ENCODE peak calls at places on chromosomes 12 and 14, in nine cellular contexts. Z is aorta, N is hepatocyte, B is upper lobe of right lung, P is psoas muscle, Y is breast epithelium, W is tibial artery, M is GM06990, R is cardiac muscle cell. G is an unnamed sample.

GRCh38 chr12:1970331-1970900 is 33.8 kb downstream of the DCP1B start:
- DNase-seq in P (no peak), N (no peak), M (no peak), R (peak; percentile 36), Y (no peak), B (no peak), W (no peak), Z (no peak), G (no peak)

GRCh38 chr12:88638956-88639355 is 58.7 kb upstream of the KITLG start:
- DNase-seq in Y (no peak), M (no peak), B (no peak), R (peak; percentile 70), Z (no peak), W (no peak), N (no peak), P (no peak), G (no peak)

GRCh38 chr14:77052281-77053044 is 24.0 kb upstream of the IRF2BPL start:
- DNase-seq in Y (no peak), R (no peak), M (no peak), B (no peak), W (peak; percentile 84), N (no peak), Z (peak; percentile 51), P (peak; percentile 70), G (peak; percentile 47)

GRCh38 chr12:127964717-127965116 is 302.3 kb upstream of the TMEM132C start:
- DNase-seq in M (no peak), W (no peak), Z (no peak), R (no peak), N (no peak), Y (no peak), B (no peak), P (no peak), G (no peak)

GRCh38 chr14:92991536-92991935 is 68.6 kb downstream of the CHGA start:
- DNase-seq in B (no peak), Z (no peak), R (no peak), P (peak; percentile 22), N (no peak), W (no peak), M (no peak), Y (no peak), G (no peak)

GRCh38 chr12:111267171-111267570 is 101.7 kb downstream of the PHETA1 start:
- DNase-seq in Z (no peak), W (no peak), N (no peak), Y (no peak), R (no peak), P (no peak), M (no peak), B (no peak), G (no peak)

GRCh38 chr12:98126637-98127335 is 388.6 kb upstream of the TMPO start:
- DNase-seq in B (no peak), R (peak; percentile 4), Y (no peak), M (no peak), Z (no peak), W (no peak), P (no peak), N (peak; percentile 62), G (no peak)

GRCh38 chr12:69052613-69053408 is 119.8 kb upstream of the CPM start:
- DNase-seq in N (peak; percentile 52), B (no peak), W (no peak), Z (no peak), R (peak; percentile 78), P (no peak), Y (no peak), M (no peak), G (peak; percentile 13)

GRCh38 chr12:108768591-108769500 is 37.5 kb upstream of the CORO1C start:
- DNase-seq in B (peak; percentile 83), Y (no peak), P (no peak), N (peak; percentile 75), R (no peak), Z (peak; percentile 68), W (peak; percentile 74), M (peak; percentile 44), G (peak; percentile 91)

GRCh38 chr12:69059465-69060457 is 126.8 kb upstream of the CPM start:
- DNase-seq in B (no peak), Z (no peak), M (no peak), W (no peak), N (no peak), P (no peak), Y (no peak), R (peak; percentile 68), G (no peak)

GRCh38 chr12:106078358-106079025 is 60.3 kb downstream of the NUAK1 start:
- DNase-seq in B (no peak), N (no peak), Y (no peak), P (peak; percentile 92), M (no peak), Z (peak; percentile 85), W (peak; percentile 82), R (peak; percentile 54), G (no peak)

GRCh38 chr14:49314756-49315155 is 271.4 kb downstream of the RPS29 start:
- DNase-seq in P (no peak), Z (no peak), R (peak; percentile 34), W (no peak), N (no peak), Y (no peak), M (no peak), B (no peak), G (no peak)

GRCh38 chr12:55705802-55706402 is 1.8 kb downstream of the ITGA7 start:
- DNase-seq in M (no peak), B (no peak), P (peak; percentile 87), N (no peak), Y (no peak), W (no peak), Z (peak; percentile 44), R (no peak), G (peak; percentile 92)

GRCh38 chr14:60904381-60904780 is 76.5 kb downstream of the TRMT5 start:
- DNase-seq in B (no peak), N (no peak), R (no peak), Z (no peak), P (no peak), M (no peak), W (no peak), Y (no peak), G (no peak)

GRCh38 chr12:110741795-110742717 is 635 bp downstream of the PPP1CC start:
- DNase-seq in M (peak; percentile 13), Z (peak; percentile 67), R (peak; percentile 37), P (peak; percentile 71), Y (peak; percentile 57), W (no peak), B (no peak), N (peak; percentile 64), G (peak; percentile 71)

GRCh38 chr14:64137657-64138290 is 156.4 kb downstream of the ESR2 start:
- DNase-seq in P (no peak), Z (no peak), W (no peak), M (no peak), B (no peak), Y (no peak), N (peak; percentile 23), R (peak; percentile 30), G (peak; percentile 33)

GRCh38 chr12:49346659-49347306 is at the start of gene DNAJC22:
- DNase-seq in N (peak; percentile 73), Y (no peak), P (no peak), Z (no peak), B (peak; percentile 66), R (peak; percentile 42), W (peak; percentile 64), M (peak; percentile 64), G (peak; percentile 85)

GRCh38 chr12:56476972-56477432 is 8.6 kb downstream of the SPRYD4 start:
- DNase-seq in R (no peak), W (no peak), M (no peak), Y (no peak), Z (no peak), N (peak; percentile 61), B (no peak), P (no peak), G (no peak)

GRCh38 chr12:6961695-6962284 is 8.7 kb downstream of the PHB2 start:
- DNase-seq in N (peak; percentile 89), R (peak; percentile 81), W (peak; percentile 78), B (peak; percentile 89), P (peak; percentile 81), M (peak; percentile 85), Z (no peak), Y (no peak), G (peak; percentile 92)

DNA sequence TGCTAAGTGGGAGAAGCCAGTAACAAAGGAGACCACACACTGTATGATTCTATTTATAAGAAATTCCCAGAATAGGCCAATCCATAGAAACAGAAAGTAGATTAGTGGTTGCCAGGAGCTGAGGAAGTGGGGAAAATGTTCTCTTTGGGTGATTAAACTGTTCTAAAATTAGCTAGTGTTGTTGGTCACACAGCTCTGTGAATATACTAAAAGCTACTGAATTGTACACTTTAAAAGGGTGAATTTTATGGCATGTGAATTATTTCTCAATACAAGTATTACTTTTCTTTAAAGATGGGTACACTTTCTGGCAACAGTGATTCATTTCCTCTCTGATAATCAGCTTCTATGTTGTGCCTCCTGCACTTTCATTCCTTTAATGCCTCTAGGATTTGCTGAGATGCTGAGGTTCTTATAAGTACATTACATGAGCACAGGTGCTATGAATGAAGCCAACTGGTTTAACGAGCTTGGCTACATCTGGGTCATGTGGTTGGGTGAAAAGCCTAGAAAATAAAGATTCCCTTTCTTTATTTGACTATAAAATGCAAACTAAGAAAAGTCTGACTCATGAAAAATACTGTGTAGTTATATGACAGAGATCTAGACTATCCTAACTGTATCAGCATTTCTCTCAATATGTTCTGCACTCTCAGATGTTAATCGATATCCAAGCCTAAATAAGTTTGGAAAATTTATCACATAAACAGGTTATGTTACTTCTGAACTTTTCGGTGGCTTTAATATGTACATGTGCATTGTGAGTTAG is 132.9 kb downstream of the DAAM1 start:
- DNase-seq in N (no peak), W (no peak), M (no peak), R (peak; percentile 82), B (no peak), Y (no peak), P (no peak), Z (no peak), G (no peak)
- H3K36me3 ChIP-seq in N (no peaks in the 10 kb centered on the region), W (peaks cover 11% of the 10 kb centered on the region), M (no peaks in the 10 kb centered on the region), R (peaks cover 13% of the 10 kb centered on the region), B (peaks cover 8% of the 10 kb centered on the region), Y (no peaks in the 10 kb centered on the region), P (no peaks in the 10 kb centered on the region), Z (peaks cover 2% of the 10 kb centered on the region), G (no peaks in the 10 kb centered on the region)

DNA sequence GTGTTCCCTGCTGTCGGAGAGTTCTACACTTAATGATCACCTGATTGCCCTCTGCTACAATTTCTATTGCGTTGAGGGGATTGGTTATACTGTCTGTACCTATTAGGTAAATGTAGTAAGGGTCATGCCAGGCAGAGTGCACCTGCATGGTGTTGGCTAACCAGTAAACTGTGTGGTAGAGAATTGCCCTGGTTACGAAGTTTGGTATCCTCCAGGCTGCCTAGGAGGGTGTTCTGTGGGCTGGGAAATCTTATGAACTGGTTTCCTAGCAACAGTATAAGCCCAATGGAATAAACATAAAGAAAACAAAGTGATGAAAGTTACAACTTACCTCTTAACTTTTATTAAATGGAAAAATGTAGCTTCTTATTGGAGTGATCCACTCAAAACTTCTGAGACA is 1.4 kb downstream of the CCDC91 start:
- DNase-seq in N (no peak), R (peak; percentile 40), Z (no peak), B (no peak), W (no peak), M (no peak), P (no peak), Y (no peak), G (peak; percentile 13)
- H3K4me3 ChIP-seq in N (no peak overlapping the region), R (peak overlapping the region; percentile 66), Z (peak overlapping the region; percentile 65), B (peak overlapping the region; percentile 82), W (peak overlapping the region; percentile 80), M (peak overlapping the region; percentile 93), P (peak overlapping the region; percentile 93), Y (peak overlapping the region; percentile 88), G (peak overlapping the region; percentile 85)

GRCh38 chr14:75435473-75435872 is 7.7 kb downstream of the JDP2 start:
- DNase-seq in Y (no peak), B (no peak), W (no peak), Z (no peak), R (no peak), N (no peak), P (no peak), M (no peak), G (no peak)
- H3K36me3 ChIP-seq in Y (no peaks in the 10 kb centered on the region), B (peaks cover 77% of the 10 kb centered on the region), W (peaks cover 20% of the 10 kb centered on the region), Z (no peaks in the 10 kb centered on the region), R (no peaks in the 10 kb centered on the region), N (peaks cover 4% of the 10 kb centered on the region), P (peaks cover 10% of the 10 kb centered on the region), M (peaks cover 9% of the 10 kb centered on the region), G (peaks cover 41% of the 10 kb centered on the region)

GRCh38 chr12:75334384-75335030 is at the start of gene GLIPR1L1:
- DNase-seq in M (peak; percentile 64), W (peak; percentile 91), P (peak; percentile 81), Y (peak; percentile 80), N (peak; percentile 92), R (peak; percentile 90), B (peak; percentile 83), Z (peak; percentile 91), G (peak; percentile 75)
- H3K4me3 ChIP-seq in M (peak within 1 kb of the TSS; percentile 66), W (peak within 1 kb of the TSS; percentile 52), P (peak within 1 kb of the TSS; percentile 51), Y (peak within 1 kb of the TSS; percentile 43), N (peak within 1 kb of the TSS; percentile 29), R (peak within 1 kb of the TSS; percentile 9), B (peak within 1 kb of the TSS; percentile 38), Z (peak within 1 kb of the TSS; percentile 61), G (peak within 1 kb of the TSS; percentile 40)